ENCODE peak calls at places on chromosomes 7 and 10, in ten cellular contexts. B, O, N, V, W, G, Z, I, A and C are unnamed samples.

GRCh38 chr7:114663502-114663901 is 248.9 kb downstream of the FOXP2 start:
- DNase-seq in V (peak), Z (peak), W (no peak), O (no peak), A (no peak), I (peak), N (peak), G (no peak), B (no peak), C (no peak)

GRCh38 chr10:58054881-58055280 is 212.8 kb downstream of the IPMK start:
- DNase-seq in N (no peak), V (no peak), W (no peak), B (no peak), A (no peak), O (no peak), Z (no peak), G (no peak), I (no peak), C (no peak)

GRCh38 chr7:158078161-158078910 is 509.3 kb downstream of the PTPRN2 start:
- DNase-seq in V (no peak), I (no peak), G (no peak), Z (no peak), N (peak), O (peak), B (no peak), A (no peak), W (no peak), C (no peak)

GRCh38 chr7:72444023-72444776 is 32.1 kb upstream of the CALN1 start:
- DNase-seq in W (no peak), Z (peak), V (no peak), B (no peak), O (no peak), I (no peak), G (no peak), N (no peak), A (no peak), C (no peak)

GRCh38 chr10:117004627-117005453 is at the start of gene SHTN1:
- DNase-seq in Z (peak), A (peak), O (no peak), V (peak), B (peak), W (peak), G (peak), I (peak), N (peak), C (peak)

GRCh38 chr10:14601872-14602725 is 172.6 kb downstream of the FAM107B start:
- DNase-seq in Z (peak), W (peak), B (no peak), N (no peak), A (no peak), G (peak), V (no peak), I (no peak), O (no peak), C (no peak)

GRCh38 chr10:11284291-11285085 is 266.8 kb downstream of the CELF2 start:
- DNase-seq in I (no peak), G (no peak), A (no peak), N (no peak), Z (no peak), B (no peak), O (no peak), V (no peak), W (no peak), C (no peak)

GRCh38 chr7:55409474-55410225 is 44.5 kb downstream of the LANCL2 start:
- DNase-seq in B (no peak), O (no peak), V (no peak), A (no peak), G (no peak), Z (no peak), N (peak), W (no peak), I (no peak), C (no peak)

GRCh38 chr10:88990528-88991160 is at the start of gene FAS:
- DNase-seq in O (peak), G (peak), A (peak), V (peak), W (peak), B (peak), Z (peak), I (no peak), N (no peak), C (peak)

GRCh38 chr10:3426190-3426845 is 253.7 kb upstream of the PITRM1 start:
- DNase-seq in I (no peak), Z (no peak), G (no peak), W (no peak), B (no peak), N (no peak), V (peak), O (no peak), A (no peak), C (no peak)

GRCh38 chr7:1899201-1899600 is 229.1 kb downstream of the ELFN1 start:
- DNase-seq in Z (no peak), B (peak), G (no peak), O (no peak), W (no peak), V (no peak), A (peak), N (no peak), I (no peak), C (no peak)

GRCh38 chr7:74199551-74200355 is 10.1 kb upstream of the LAT2 start:
- DNase-seq in Z (no peak), G (no peak), V (peak), B (no peak), N (no peak), O (peak), A (no peak), I (no peak), W (no peak), C (no peak)

GRCh38 chr7:13749026-13749425 is 240.4 kb downstream of the ETV1 start:
- DNase-seq in I (no peak), W (no peak), Z (peak), B (no peak), O (no peak), N (no peak), V (no peak), G (no peak), A (no peak), C (no peak)

GRCh38 chr10:133379152-133379800 is at the start of gene PAOX:
- DNase-seq in O (peak), V (peak), A (peak), N (no peak), G (no peak), W (peak), B (peak), Z (peak), I (no peak), C (peak)

GRCh38 chr7:157412021-157412443 is 75.2 kb downstream of the DNAJB6 start:
- DNase-seq in W (peak), O (no peak), N (no peak), Z (no peak), G (peak), B (no peak), A (no peak), I (no peak), V (no peak), C (no peak)